ENCODE peak calls at places on chromosome 9, in seven cellular contexts. Z, Q, N, D, P, W and A are unnamed samples.

GRCh38 chr9:79939819-79940218 is 368.1 kb downstream of the TLE4 start:
- DNase-seq in W (no peak), Z (no peak), P (no peak), Q (no peak), D (no peak), N (no peak), A (no peak)

GRCh38 chr9:133973791-133974630 is 18.1 kb downstream of the VAV2 start:
- DNase-seq in P (no peak), W (no peak), D (no peak), N (no peak), Q (no peak), Z (no peak), A (no peak)

GRCh38 chr9:137913132-137913531 is 35.5 kb downstream of the CACNA1B start:
- DNase-seq in D (no peak), Q (no peak), P (no peak), N (no peak), Z (no peak), W (no peak), A (no peak)

GRCh38 chr9:14165376-14166035 is 148.4 kb downstream of the NFIB start:
- DNase-seq in N (no peak), P (no peak), Q (no peak), Z (no peak), W (no peak), D (peak; percentile 68), A (no peak)

GRCh38 chr9:88280816-88281382 is 107.3 kb upstream of the SPIN1 start:
- DNase-seq in W (peak; percentile 41), D (no peak), Z (no peak), Q (no peak), P (no peak), N (no peak), A (no peak)

GRCh38 chr9:109767404-109767803 is 12.6 kb upstream of the PALM2AKAP2 start:
- DNase-seq in W (no peak), N (no peak), Q (no peak), P (no peak), D (no peak), Z (no peak), A (no peak)

GRCh38 chr9:128627127-128627715 is 29.4 kb downstream of the DYNC2I2 start:
- DNase-seq in N (no peak), P (no peak), Z (no peak), D (no peak), Q (no peak), W (no peak), A (no peak)

GRCh38 chr9:27851858-27852257 is 278.6 kb upstream of the C9orf72 start:
- DNase-seq in W (no peak), Q (no peak), N (no peak), Z (no peak), P (no peak), D (no peak), A (no peak)

GRCh38 chr9:70802206-70802605 is 319.2 kb downstream of the TRPM3 start:
- DNase-seq in D (no peak), N (no peak), Z (no peak), W (peak; percentile 24), P (no peak), Q (peak; percentile 33), A (no peak)

GRCh38 chr9:135905380-135906282 is 1.7 kb downstream of the CAMSAP1 start:
- DNase-seq in N (peak; percentile 22), Q (peak; percentile 66), W (peak; percentile 80), Z (peak; percentile 28), D (peak; percentile 86), P (no peak), A (no peak)

GRCh38 chr9:101664432-101664831 is 69.7 kb upstream of the PPP3R2 start:
- DNase-seq in Z (no peak), Q (no peak), N (no peak), D (no peak), W (no peak), P (no peak), A (no peak)

GRCh38 chr9:108441251-108441650 is 414.5 kb downstream of the ACTL7B start:
- DNase-seq in D (no peak), W (no peak), P (no peak), N (no peak), Q (no peak), Z (no peak), A (no peak)

GRCh38 chr9:21155501-21155900 is 11.0 kb downstream of the IFNA21 start:
- DNase-seq in W (peak; percentile 39), Z (no peak), P (no peak), N (no peak), D (peak; percentile 24), Q (no peak), A (no peak)

GRCh38 chr9:92414566-92414965 is 9.7 kb downstream of the OMD start:
- DNase-seq in D (no peak), N (no peak), Z (no peak), Q (peak; percentile 82), W (no peak), P (no peak), A (no peak)

GRCh38 chr9:133605856-133606721 is 3.1 kb downstream of the FAM163B start:
- DNase-seq in N (no peak), Z (no peak), Q (no peak), D (no peak), W (no peak), P (no peak), A (no peak)

GRCh38 chr9:32828861-32829260 is 45.5 kb downstream of the TMEM215 start:
- DNase-seq in D (no peak), P (no peak), W (no peak), Z (no peak), Q (no peak), N (no peak), A (no peak)

GRCh38 chr9:32825203-32825602 is 41.9 kb downstream of the TMEM215 start:
- DNase-seq in W (no peak), D (no peak), Q (no peak), P (no peak), Z (no peak), N (no peak), A (no peak)

GRCh38 chr9:32820322-32820721 is 37.0 kb downstream of the TMEM215 start:
- DNase-seq in Z (no peak), N (no peak), W (no peak), Q (no peak), P (no peak), D (no peak), A (no peak)

DNA sequence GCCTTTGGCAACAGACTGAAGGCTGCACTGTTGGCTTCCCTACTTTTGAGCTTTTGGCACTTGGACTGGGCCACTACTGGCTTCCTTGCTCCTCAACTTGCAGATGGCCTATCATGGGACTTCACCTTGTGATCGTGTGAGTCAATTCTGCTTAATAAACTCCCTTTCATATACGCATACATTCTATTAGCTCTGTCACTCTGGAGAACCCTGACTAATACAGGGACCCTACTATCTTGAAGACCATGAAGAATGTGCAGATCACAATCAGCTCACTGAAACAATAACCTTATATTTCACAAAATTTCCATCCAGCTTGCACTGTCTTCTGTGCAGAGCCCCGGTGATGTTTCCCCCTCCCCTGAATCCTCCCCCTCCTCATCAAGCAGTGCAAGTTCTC is 39.8 kb downstream of the TMEM215 start:
- DNase-seq in D (no peak), Z (no peak), N (no peak), W (no peak), Q (no peak), P (no peak), A (no peak)
- H3K9me3 ChIP-seq in D (no peaks in the 10 kb centered on the region), Z (no peaks in the 10 kb centered on the region), N (no peaks in the 10 kb centered on the region), W (no peaks in the 10 kb centered on the region), Q (no peaks in the 10 kb centered on the region), P (no peaks in the 10 kb centered on the region), A (no peaks in the 10 kb centered on the region)

GRCh38 chr9:2013688-2014087 is 1.5 kb upstream of the SMARCA2 start:
- DNase-seq in D (peak; percentile 35), Q (no peak), N (no peak), W (peak; percentile 77), Z (no peak), P (no peak), A (no peak)
- H3K4me3 ChIP-seq in D (peak overlapping the region; percentile 66), Q (peak overlapping the region; percentile 92), N (no peak overlapping the region), W (peak overlapping the region; percentile 86), Z (peak overlapping the region; percentile 82), P (no peak overlapping the region), A (peak overlapping the region; percentile 94)

DNA sequence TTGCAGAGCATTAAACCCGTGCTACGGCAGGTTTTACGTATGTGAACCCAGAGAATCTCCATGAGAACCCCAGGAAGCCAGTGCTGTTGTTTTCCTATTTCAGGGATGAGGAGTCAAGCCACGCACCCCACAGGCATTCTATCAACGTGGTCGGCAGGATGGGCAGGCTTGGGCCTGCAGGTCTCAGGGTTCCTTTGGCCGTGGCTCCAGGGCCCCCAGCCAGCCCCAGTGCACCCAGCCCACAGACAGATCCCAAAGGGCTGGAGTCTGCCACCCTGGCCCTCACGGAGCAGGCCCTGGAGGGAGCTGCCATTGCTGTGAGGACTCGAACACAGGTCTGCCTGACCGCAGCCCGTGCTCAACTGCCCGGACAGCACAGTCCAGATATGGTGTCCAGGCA is 77.1 kb upstream of the STXBP1 start:
- DNase-seq in W (no peak), Q (no peak), P (no peak), N (no peak), D (peak; percentile 84), Z (no peak), A (no peak)
- H3K27ac ChIP-seq in W (peak overlapping the region; percentile 79), Q (no peak overlapping the region), P (no peak overlapping the region), N (no peak overlapping the region), D (peak overlapping the region; percentile 92), Z (no peak overlapping the region), A (peak overlapping the region; percentile 90)

GRCh38 chr9:40909821-40910220 is 218.7 kb downstream of the FOXD4L6 start:
- DNase-seq in N (no peak), D (no peak), Q (no peak), P (no peak), W (no peak), Z (no peak), A (no peak)
- H3K9me3 ChIP-seq in N (peaks cover 86% of the 10 kb centered on the region), D (peaks cover 12% of the 10 kb centered on the region), Q (peaks cover 86% of the 10 kb centered on the region), P (peaks cover 57% of the 10 kb centered on the region), W (peaks cover 4% of the 10 kb centered on the region), Z (peaks cover 99% of the 10 kb centered on the region), A (peaks cover 100% of the 10 kb centered on the region)

DNA sequence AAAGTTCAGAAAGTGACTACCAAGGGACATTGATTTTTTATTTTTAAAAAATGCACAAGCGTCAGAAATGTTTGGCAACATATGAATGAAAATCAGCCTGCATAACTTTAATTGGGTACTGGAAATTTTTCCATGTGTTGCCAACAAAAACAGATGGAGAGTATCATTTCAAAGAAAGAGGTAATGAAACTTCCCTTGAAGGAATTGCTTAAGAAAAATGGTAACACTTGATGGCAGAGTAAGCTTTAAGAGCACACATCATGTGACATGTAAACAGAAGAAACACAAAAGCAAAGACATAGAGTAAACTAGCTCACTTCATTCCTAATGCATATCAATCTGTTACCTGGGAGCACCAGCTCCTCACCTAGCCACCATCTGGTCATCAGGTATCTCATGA is 47.1 kb downstream of the OR2K2 start:
- DNase-seq in Z (no peak), D (no peak), P (no peak), Q (no peak), W (no peak), N (no peak), A (no peak)
- H3K4me3 ChIP-seq in Z (no peak overlapping the region), D (no peak overlapping the region), P (no peak overlapping the region), Q (no peak overlapping the region), W (no peak overlapping the region), N (no peak overlapping the region), A (no peak overlapping the region)

GRCh38 chr9:121627432-121627831 is 24.0 kb upstream of the DAB2IP start:
- DNase-seq in P (no peak), Q (no peak), D (no peak), W (no peak), N (no peak), Z (no peak), A (no peak)
- H3K27ac ChIP-seq in P (no peak overlapping the region), Q (no peak overlapping the region), D (no peak overlapping the region), W (no peak overlapping the region), N (no peak overlapping the region), Z (no peak overlapping the region), A (no peak overlapping the region)